ENCODE peak calls at places on chromosomes 12 and 14, in six cellular contexts. S is GM12878, H is A549, F is K562, O is IMR-90, Z is HepG2. C is an unnamed sample.
A peak's percentile ranks its signal among the peaks of the same experiment; 100 is the strongest.

GRCh38 chr14:23469906-23470403 is 452 bp downstream of the NGDN start:
- DNase-seq in O (no peak), S (no peak), Z (no peak), F (no peak), H (no peak), C (no peak)

GRCh38 chr12:69059465-69060457 is 126.8 kb upstream of the CPM start:
- DNase-seq in O (peak; percentile 96), S (no peak), F (peak; percentile 5), Z (no peak), H (peak; percentile 47), C (no peak)

GRCh38 chr14:52266179-52266578 is 1.3 kb upstream of the PTGDR start:
- DNase-seq in Z (no peak), F (no peak), S (no peak), O (peak; percentile 49), H (no peak), C (no peak)

GRCh38 chr12:124365726-124366430 is 71.0 kb downstream of the RFLNA start:
- DNase-seq in O (no peak), Z (no peak), F (no peak), H (no peak), S (no peak), C (no peak)

GRCh38 chr12:76781321-76781720 is 17.4 kb downstream of the ZDHHC17 start:
- DNase-seq in F (peak; percentile 84), O (no peak), H (no peak), Z (no peak), S (no peak), C (no peak)

GRCh38 chr12:104350211-104350908 is 46.8 kb downstream of the EID3 start:
- DNase-seq in F (no peak), S (no peak), H (no peak), O (no peak), Z (no peak), C (no peak)

GRCh38 chr14:62505045-62505444 is 540.2 kb downstream of the KCNH5 start:
- DNase-seq in S (no peak), O (no peak), F (no peak), Z (no peak), H (no peak), C (no peak)

GRCh38 chr12:100518376-100518775 is 44.7 kb downstream of the NR1H4 start:
- DNase-seq in H (no peak), Z (no peak), F (no peak), O (no peak), S (no peak), C (no peak)

GRCh38 chr12:125332900-125333299 is 267.7 kb downstream of the AACS start:
- DNase-seq in S (no peak), F (no peak), O (no peak), H (no peak), Z (no peak), C (no peak)

GRCh38 chr12:68587448-68587873 is 23.2 kb upstream of the RAP1B start:
- DNase-seq in O (no peak), S (peak; percentile 65), Z (no peak), H (no peak), F (no peak), C (no peak)

GRCh38 chr14:51006781-51007211 is 62.5 kb upstream of the PYGL start:
- DNase-seq in O (peak; percentile 58), H (peak; percentile 21), Z (no peak), S (no peak), F (no peak), C (peak; percentile 64)

GRCh38 chr14:106883218-106883692 is 1356.9 kb downstream of the TMEM121 start:
- DNase-seq in Z (peak; percentile 39), O (no peak), F (peak; percentile 7), S (no peak), H (no peak), C (peak; percentile 27)
- TF ChIP-seq SMC3 in Z (no peak), O (no peak), F (no peak), S (no peak), H (no peak), C (no peak)

DNA sequence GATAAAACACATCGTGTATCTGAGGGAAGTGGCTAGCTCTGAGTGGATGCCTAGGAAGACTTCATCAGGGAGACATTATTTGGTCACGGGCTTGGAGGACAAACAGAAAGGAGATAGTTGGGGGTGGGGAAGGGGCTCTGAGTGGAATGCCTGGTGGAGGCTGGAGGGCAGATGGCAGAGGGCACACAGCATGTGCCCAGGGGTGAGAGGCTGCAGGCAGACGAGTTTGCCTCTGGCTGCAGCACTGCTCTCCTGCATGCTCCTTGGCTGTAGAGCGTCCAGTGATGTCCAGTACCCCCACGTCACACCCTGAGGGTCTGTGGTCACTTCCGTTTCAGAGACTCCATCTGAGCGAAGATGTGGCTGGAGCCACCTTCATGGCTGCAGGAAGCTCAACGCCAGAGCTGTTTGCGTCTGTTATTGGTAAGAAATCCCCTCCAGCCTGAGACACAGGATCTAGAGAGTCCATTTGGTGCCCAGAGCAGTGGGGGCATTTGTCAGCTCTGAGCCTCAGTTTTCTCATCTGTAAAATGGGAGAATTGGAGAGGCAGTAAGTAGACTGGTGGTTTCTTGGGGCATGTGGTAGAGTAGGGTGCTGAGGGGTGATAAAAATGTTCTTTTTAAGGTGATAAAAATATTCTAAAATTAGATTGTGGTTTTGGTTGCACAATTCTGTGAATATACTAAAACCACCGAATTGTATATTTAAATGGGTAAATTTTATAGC is 71.7 kb upstream of the RIN3 start:
- DNase-seq in S (no peak), H (no peak), Z (no peak), O (no peak), F (no peak), C (no peak)
- TF ChIP-seq SMC3 in S (no peak), H (no peak), Z (no peak), O (no peak), F (no peak), C (no peak)

GRCh38 chr14:21525995-21526671 is at the start of gene SALL2:
- DNase-seq in O (peak; percentile 68), H (peak; percentile 11), F (peak; percentile 93), S (peak; percentile 21), Z (peak; percentile 79), C (peak; percentile 93)
- TF ChIP-seq SMC3 in O (no peak), H (no peak), F (no peak), S (no peak), Z (no peak), C (no peak)

GRCh38 chr12:64531665-64532334 is 78.5 kb upstream of the RASSF3 start:
- DNase-seq in O (no peak), Z (no peak), H (no peak), S (no peak), F (no peak), C (no peak)
- TF ChIP-seq SMC3 in O (no peak), Z (no peak), H (no peak), S (no peak), F (no peak), C (no peak)

GRCh38 chr14:72621387-72622065 is 272.4 kb downstream of the DPF3 start:
- DNase-seq in H (no peak), F (no peak), S (no peak), O (no peak), Z (no peak), C (no peak)
- TF ChIP-seq SMC3 in H (no peak), F (no peak), S (no peak), O (no peak), Z (no peak), C (no peak)

DNA sequence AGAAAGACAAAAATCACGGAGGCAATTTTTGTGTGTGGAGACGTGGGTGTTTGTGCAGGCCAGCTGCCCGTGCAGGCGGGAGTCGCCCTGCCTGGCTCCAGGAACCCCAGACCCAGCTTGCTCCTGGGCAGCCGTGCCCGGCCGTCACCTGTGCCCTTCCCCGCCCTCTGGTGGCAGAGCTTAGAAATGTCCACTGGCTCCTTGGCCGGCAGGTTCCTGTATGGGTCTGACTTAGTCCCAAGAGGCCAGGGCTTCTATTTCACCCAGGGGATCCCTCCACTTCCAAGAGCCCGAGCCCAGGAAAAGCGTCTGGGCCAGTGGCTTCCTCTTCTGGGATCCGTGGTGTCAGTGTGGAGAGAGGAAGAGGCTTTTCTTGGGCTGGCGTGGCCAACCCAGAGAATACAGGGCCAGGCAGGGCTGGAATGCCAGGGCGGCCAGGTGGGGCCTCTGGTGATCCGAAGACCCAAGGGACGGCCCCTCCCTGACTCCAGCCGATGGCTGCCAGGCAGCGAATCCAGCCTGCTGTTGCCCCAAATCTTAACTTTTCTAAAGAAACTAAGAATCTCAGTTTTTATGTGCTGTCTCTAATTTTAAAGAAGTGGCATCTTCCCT is 120.9 kb downstream of the TMEM132C start:
- DNase-seq in S (no peak), O (no peak), F (peak; percentile 46), Z (peak; percentile 27), H (peak; percentile 30), C (peak; percentile 69)
- TF ChIP-seq SMC3 in S (peak; percentile 38), O (no peak), F (peak; percentile 56), Z (peak; percentile 41), H (peak; percentile 15), C (peak; percentile 57)

GRCh38 chr12:77928078-77928477 is 97.4 kb downstream of the NAV3 start:
- DNase-seq in Z (no peak), H (no peak), F (no peak), S (no peak), O (no peak), C (no peak)

GRCh38 chr12:77923882-77924281 is 93.2 kb downstream of the NAV3 start:
- DNase-seq in Z (no peak), O (no peak), H (no peak), S (no peak), F (no peak), C (no peak)

GRCh38 chr12:77924703-77925102 is 94.0 kb downstream of the NAV3 start:
- DNase-seq in Z (no peak), H (no peak), S (no peak), O (peak; percentile 52), F (no peak), C (no peak)

DNA sequence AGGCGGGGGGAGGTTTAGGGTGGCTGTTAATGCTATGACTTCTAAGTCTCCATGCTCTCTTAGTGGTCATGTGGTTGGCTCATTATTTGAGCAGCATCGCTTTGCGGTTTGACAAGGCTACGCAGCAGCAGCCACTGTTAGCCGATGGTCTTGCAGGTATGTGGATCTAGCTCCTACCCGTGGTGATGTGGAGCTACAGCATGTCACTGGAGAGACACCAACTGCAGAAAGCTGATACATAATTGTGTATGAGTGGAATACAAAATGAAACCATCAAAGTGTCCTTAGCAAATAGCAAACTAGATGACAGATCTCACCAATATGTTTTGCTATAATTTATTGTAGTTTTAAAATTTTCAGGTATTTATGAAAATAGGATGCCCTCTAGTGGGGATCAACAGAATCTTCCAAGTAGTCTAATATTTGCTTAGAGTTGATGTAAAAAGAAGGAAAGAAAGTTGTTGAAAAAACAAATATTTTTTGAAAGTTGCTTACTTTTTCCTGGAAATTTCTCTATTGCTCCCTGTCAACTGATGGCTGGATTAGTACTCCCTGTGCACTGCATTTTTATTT is 94.9 kb downstream of the NAV3 start:
- DNase-seq in O (peak; percentile 92), F (peak; percentile 34), H (peak; percentile 66), S (peak; percentile 45), Z (peak; percentile 78), C (peak; percentile 54)
- TF ChIP-seq SMC3 in O (peak; percentile 68), F (no peak), H (peak; percentile 99), S (peak; percentile 98), Z (peak; percentile 90), C (peak; percentile 94)

C was measured in SK-N-SH.